ENCODE peak calls at places on chromosomes 4 and X, in ten cellular contexts. Y, B, D, F, U, S, M, P, E and X are unnamed samples.

GRCh38 chrX:283115-283845 is 2.1 kb downstream of the PLCXD1 start:
- DNase-seq in B (peak), D (peak), S (no peak), U (peak), P (no peak), Y (no peak), E (peak), M (peak), F (peak), X (no peak)

GRCh38 chrX:118116308-118117068 is at the start of gene KLHL13:
- DNase-seq in P (peak), U (peak), F (peak), Y (peak), E (no peak), B (no peak), D (peak), S (no peak), M (no peak), X (peak)

GRCh38 chr4:66555301-66555700 is 885.0 kb upstream of the EPHA5 start:
- DNase-seq in B (no peak), D (no peak), M (no peak), S (no peak), P (no peak), F (peak), E (no peak), U (no peak), Y (no peak), X (no peak)

GRCh38 chr4:153513596-153513995 is 47.4 kb downstream of the TMEM131L start:
- DNase-seq in B (no peak), Y (no peak), U (no peak), S (no peak), E (no peak), P (no peak), M (peak), D (no peak), F (peak), X (no peak)

GRCh38 chr4:84378983-84379382 is 120.1 kb downstream of the NKX6-1 start:
- DNase-seq in Y (peak), U (no peak), E (no peak), P (no peak), F (no peak), S (no peak), D (no peak), B (peak), M (no peak), X (no peak)

GRCh38 chr4:21645776-21646175 is 302.8 kb downstream of the KCNIP4 start:
- DNase-seq in F (no peak), D (no peak), M (no peak), Y (no peak), S (no peak), B (no peak), U (no peak), P (no peak), E (no peak), X (no peak)

GRCh38 chr4:119646347-119647071 is 17.9 kb upstream of the PDE5A start:
- DNase-seq in U (peak), D (no peak), Y (peak), E (no peak), F (no peak), B (no peak), S (peak), P (no peak), M (no peak), X (peak)

GRCh38 chr4:14329228-14329627 is 673.1 kb upstream of the CPEB2 start:
- DNase-seq in Y (no peak), S (no peak), P (no peak), U (no peak), B (no peak), F (no peak), E (no peak), M (no peak), D (no peak), X (no peak)

GRCh38 chr4:780730-781492 is 45.0 kb downstream of the CPLX1 start:
- DNase-seq in U (no peak), P (no peak), Y (no peak), E (no peak), M (no peak), B (no peak), D (no peak), F (peak), S (no peak), X (no peak)

GRCh38 chr4:71520308-71520707 is 181.5 kb downstream of the SLC4A4 start:
- DNase-seq in E (no peak), M (no peak), P (no peak), F (no peak), U (no peak), Y (no peak), D (no peak), S (no peak), B (no peak), X (no peak)

GRCh38 chrX:109187473-109188168 is 294.3 kb downstream of the GUCY2F start:
- DNase-seq in Y (peak), B (no peak), U (no peak), P (no peak), M (no peak), F (no peak), D (no peak), E (no peak), S (no peak), X (no peak)

GRCh38 chr4:181745933-181746627 is 497.1 kb upstream of the TENM3 start:
- DNase-seq in S (no peak), U (no peak), F (peak), Y (no peak), M (no peak), B (no peak), P (no peak), E (no peak), D (no peak), X (no peak)

GRCh38 chr4:23970193-23970850 is 80.5 kb upstream of the PPARGC1A start:
- DNase-seq in P (no peak), E (no peak), U (no peak), S (no peak), Y (no peak), B (no peak), M (no peak), F (no peak), D (no peak), X (no peak)

GRCh38 chr4:97656034-97656720 is 487.1 kb downstream of the STPG2 start:
- DNase-seq in M (peak), Y (no peak), F (peak), B (no peak), S (no peak), P (no peak), D (no peak), E (no peak), U (no peak), X (no peak)

GRCh38 chrX:73021361-73022092 is 18.8 kb downstream of the PABPC1L2B start:
- DNase-seq in P (no peak), M (no peak), B (no peak), U (peak), E (no peak), D (no peak), S (no peak), Y (no peak), F (no peak), X (no peak)